ENCODE peak calls at places on chromosomes 6 and 20, in ten cellular contexts. Y, W, C, R, H, I, E, A, T and L are unnamed samples. For H3K4me1, the result is how much of the 10 kb centered on the place peaks cover.

GRCh38 chr6:4280721-4281120 is 145.3 kb upstream of the ECI2 start:
- DNase-seq in C (peak), E (no peak), T (peak), H (no peak), Y (peak), I (no peak), A (peak), W (no peak), R (peak), L (no peak)

GRCh38 chr6:90088009-90088408 is 193.7 kb downstream of the GJA10 start:
- DNase-seq in E (no peak), R (peak), A (peak), T (peak), Y (no peak), H (no peak), I (no peak), C (peak), W (no peak), L (no peak)

GRCh38 chr20:11216451-11217314 is 542.9 kb upstream of the JAG1 start:
- DNase-seq in I (no peak), H (no peak), T (peak), C (peak), Y (no peak), W (no peak), A (peak), R (peak), E (no peak), L (no peak)

GRCh38 chr6:145224450-145224849 is 510.9 kb downstream of the EPM2A start:
- DNase-seq in A (no peak), E (no peak), H (no peak), W (no peak), R (no peak), Y (no peak), T (no peak), I (no peak), C (no peak), L (no peak)

GRCh38 chr20:45311589-45312211 is 3.6 kb upstream of the MATN4 start:
- DNase-seq in C (peak), I (peak), W (no peak), A (peak), R (peak), E (no peak), H (peak), Y (peak), T (peak), L (peak)

GRCh38 chr6:14267885-14268660 is 150.5 kb downstream of the CD83 start:
- DNase-seq in I (no peak), R (no peak), Y (no peak), A (no peak), W (no peak), C (no peak), H (no peak), T (no peak), E (no peak), L (no peak)

GRCh38 chr6:113997106-113997505 is 26.2 kb upstream of the HDAC2 start:
- DNase-seq in W (peak), I (no peak), T (peak), A (no peak), R (peak), H (no peak), Y (no peak), E (no peak), C (peak), L (no peak)

GRCh38 chr20:17849901-17850673 is 118.5 kb downstream of the SNX5 start:
- DNase-seq in C (peak), I (peak), Y (peak), T (peak), W (no peak), H (no peak), E (no peak), A (peak), R (peak), L (no peak)

GRCh38 chr6:152697634-152698033 is at the start of gene MYCT1:
- DNase-seq in I (no peak), R (peak), Y (no peak), H (no peak), A (no peak), W (no peak), C (peak), E (no peak), T (peak), L (no peak)

GRCh38 chr6:67889682-67889995 is 745.4 kb upstream of the ADGRB3 start:
- DNase-seq in E (no peak), H (no peak), Y (no peak), R (no peak), C (no peak), W (no peak), I (no peak), A (no peak), T (no peak), L (no peak)
- H3K27ac ChIP-seq in E (no peak), H (no peak), Y (no peak), R (no peak), C (no peak), W (no peak), I (no peak), A (no peak), T (no peak), L (no peak)

GRCh38 chr6:5285526-5285925 is 24.2 kb downstream of the FARS2 start:
- DNase-seq in C (no peak), I (no peak), W (no peak), T (no peak), Y (no peak), E (no peak), A (no peak), R (no peak), H (no peak), L (no peak)

GRCh38 chr6:5286780-5287179 is 25.5 kb downstream of the FARS2 start:
- DNase-seq in R (no peak), T (no peak), I (no peak), W (no peak), A (no peak), Y (no peak), E (no peak), C (no peak), H (no peak), L (no peak)

GRCh38 chr6:5287966-5288297 is 26.6 kb downstream of the FARS2 start:
- DNase-seq in T (no peak), C (no peak), H (no peak), R (no peak), W (no peak), I (no peak), A (no peak), E (no peak), Y (no peak), L (no peak)

GRCh38 chr6:5287205-5287965 is 26.1 kb downstream of the FARS2 start:
- DNase-seq in Y (no peak), T (peak), A (no peak), E (no peak), I (no peak), C (peak), W (no peak), H (no peak), R (no peak), L (no peak)

GRCh38 chr6:5285081-5285480 is 23.8 kb downstream of the FARS2 start:
- DNase-seq in T (no peak), I (no peak), C (no peak), Y (no peak), R (no peak), H (no peak), A (no peak), W (no peak), E (no peak), L (no peak)
- H3K4me1 ChIP-seq in T (under half), I (under half), C (under half), Y (under half), R (under half), H (under half), A (under half), W (under half), E (under half), L (under half)

GRCh38 chr6:31836036-31836675 is 8.6 kb downstream of the HSPA1B start:
- DNase-seq in T (peak), R (no peak), C (no peak), H (peak), I (no peak), Y (no peak), E (no peak), W (no peak), A (no peak), L (no peak)

GRCh38 chr6:31837612-31838553 is 10.3 kb downstream of the HSPA1B start:
- DNase-seq in E (no peak), R (no peak), C (no peak), Y (no peak), I (no peak), T (no peak), W (no peak), A (no peak), H (peak), L (no peak)

GRCh38 chr6:31838968-31839367 is 11.4 kb downstream of the HSPA1B start:
- DNase-seq in C (no peak), W (no peak), E (no peak), A (no peak), R (no peak), I (no peak), H (no peak), Y (no peak), T (no peak), L (no peak)

GRCh38 chr6:31834704-31835375 is 7.3 kb downstream of the HSPA1B start:
- DNase-seq in Y (peak), E (peak), I (peak), R (peak), A (peak), T (no peak), W (no peak), H (peak), C (no peak), L (peak)

GRCh38 chr6:31836676-31837611 is 9.4 kb downstream of the HSPA1B start:
- DNase-seq in C (peak), Y (no peak), E (no peak), R (peak), I (no peak), W (no peak), A (peak), T (peak), H (no peak), L (peak)
- H3K4me3 ChIP-seq in C (peak), Y (no peak), E (no peak), R (peak), I (peak), W (peak), A (peak), T (peak), H (peak), L (peak)

GRCh38 chr20:59015411-59015810 is 3.8 kb upstream of the TUBB1 start:
- DNase-seq in R (no peak), T (no peak), E (no peak), C (no peak), H (peak), Y (no peak), W (no peak), A (no peak), I (no peak), L (no peak)

GRCh38 chr20:59014680-59015389 is 4.4 kb upstream of the TUBB1 start:
- DNase-seq in E (no peak), R (no peak), Y (no peak), H (peak), T (no peak), C (no peak), A (no peak), W (no peak), I (no peak), L (no peak)

GRCh38 chr20:59013031-59013951 is 5.9 kb upstream of the TUBB1 start:
- DNase-seq in W (no peak), C (no peak), E (no peak), Y (no peak), T (no peak), I (no peak), A (no peak), H (peak), R (no peak), L (no peak)

GRCh38 chr20:59015812-59016711 is 3.2 kb upstream of the TUBB1 start:
- DNase-seq in R (no peak), W (no peak), I (no peak), A (no peak), H (peak), C (no peak), E (no peak), T (no peak), Y (no peak), L (no peak)

GRCh38 chr20:59013959-59014608 is 5.1 kb upstream of the TUBB1 start:
- DNase-seq in R (no peak), H (peak), I (no peak), T (peak), C (peak), Y (no peak), E (no peak), W (no peak), A (no peak), L (peak)
- H3K27ac ChIP-seq in R (no peak), H (no peak), I (peak), T (peak), C (no peak), Y (peak), E (no peak), W (no peak), A (no peak), L (no peak)

DNA sequence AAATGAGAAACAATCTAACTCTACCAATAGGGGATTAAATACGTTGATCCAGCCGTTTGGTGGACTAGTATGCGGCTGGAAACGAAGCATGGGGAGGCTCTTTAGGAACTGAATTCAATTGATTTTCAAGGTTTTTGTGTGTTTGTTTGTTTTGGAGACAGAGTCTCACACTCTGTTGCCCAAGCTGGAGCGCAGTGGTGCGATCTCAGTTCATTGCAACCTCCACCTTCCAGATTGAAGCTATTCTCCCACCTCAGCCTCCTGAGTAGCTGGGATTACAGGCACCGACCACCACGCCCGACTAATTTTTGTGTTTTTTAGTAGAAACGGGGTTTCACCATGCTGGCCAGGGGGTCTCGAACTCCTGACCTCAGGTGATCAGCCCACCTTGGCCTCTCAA is 7.1 kb downstream of the CNPY3 start:
- DNase-seq in T (no peak), I (no peak), H (no peak), Y (no peak), W (no peak), C (no peak), R (no peak), E (no peak), A (no peak), L (no peak)
- H3K4me1 ChIP-seq in T (under half), I (under half), H (under half), Y (under half), W (under half), C (under half), R (under half), E (under half), A (under half), L (under half)

GRCh38 chr6:693737-694038 is 749 bp upstream of the EXOC2 start:
- DNase-seq in W (no peak), C (no peak), H (no peak), T (no peak), Y (no peak), R (no peak), I (no peak), E (no peak), A (no peak), L (no peak)
- H3K4me3 ChIP-seq in W (peak), C (peak), H (peak), T (peak), Y (no peak), R (no peak), I (peak), E (peak), A (no peak), L (peak)

GRCh38 chr6:16621002-16621401 is 140.3 kb downstream of the ATXN1 start:
- DNase-seq in R (no peak), A (no peak), W (no peak), Y (no peak), C (no peak), T (no peak), I (no peak), H (no peak), E (no peak), L (no peak)

GRCh38 chr6:16623029-16623653 is 138.1 kb downstream of the ATXN1 start:
- DNase-seq in W (no peak), A (no peak), E (no peak), C (peak), T (peak), I (no peak), R (peak), H (no peak), Y (no peak), L (no peak)

GRCh38 chr6:16622193-16622592 is 139.1 kb downstream of the ATXN1 start:
- DNase-seq in T (no peak), Y (no peak), E (no peak), C (no peak), H (no peak), A (no peak), I (no peak), R (no peak), W (no peak), L (no peak)

GRCh38 chr6:16619017-16619416 is 142.2 kb downstream of the ATXN1 start:
- DNase-seq in C (peak), H (no peak), Y (no peak), E (no peak), W (no peak), R (no peak), A (no peak), I (no peak), T (no peak), L (no peak)

GRCh38 chr6:16619777-16620176 is 141.5 kb downstream of the ATXN1 start:
- DNase-seq in A (no peak), H (no peak), E (no peak), R (no peak), W (no peak), Y (no peak), I (no peak), T (no peak), C (no peak), L (peak)
- H3K27ac ChIP-seq in A (no peak), H (peak), E (no peak), R (no peak), W (no peak), Y (no peak), I (no peak), T (no peak), C (no peak), L (no peak)

GRCh38 chr6:15907914-15908518 is 220.9 kb upstream of the MYLIP start:
- DNase-seq in C (no peak), A (peak), T (no peak), R (no peak), I (no peak), H (no peak), Y (no peak), E (no peak), W (no peak), L (no peak)
- H3K4me1 ChIP-seq in C (under half), A (under half), T (under half), R (under half), I (under half), H (under half), Y (under half), E (under half), W (under half), L (under half)